ENCODE peak calls at places on chromosomes 4 and X, in four cellular contexts. N is A549, P is transverse colon, U is tibial nerve. Q is an unnamed sample.

GRCh38 chr4:47642985-47643745 is 158.1 kb downstream of the ATP10D start:
- DNase-seq in U (no peak), P (no peak), N (no peak), Q (no peak)

GRCh38 chr4:108247511-108248088 is 78.9 kb upstream of the LEF1 start:
- DNase-seq in P (no peak), N (no peak), U (no peak), Q (no peak)

GRCh38 chr4:128379860-128380259 is 92.2 kb upstream of the PGRMC2 start:
- DNase-seq in P (peak), N (peak), U (no peak), Q (no peak)

GRCh38 chrX:134603806-134604700 is 54.2 kb downstream of the PLAC1 start:
- DNase-seq in P (no peak), U (no peak), N (peak), Q (no peak)

GRCh38 chr4:149781150-149781549 is 34.5 kb downstream of the IQCM start:
- DNase-seq in U (no peak), N (peak), P (no peak), Q (no peak)

GRCh38 chr4:2255501-2256155 is 6.3 kb downstream of the MXD4 start:
- DNase-seq in N (no peak), P (peak), U (peak), Q (peak)

GRCh38 chrX:68945603-68946228 is 116.9 kb downstream of the EFNB1 start:
- DNase-seq in P (peak), N (peak), U (no peak), Q (no peak)

GRCh38 chrX:101595739-101596419 is 21.9 kb downstream of the ARMCX6 start:
- DNase-seq in U (no peak), N (peak), P (no peak), Q (no peak)

GRCh38 chr4:151962138-151962845 is 201.5 kb upstream of the GATB start:
- DNase-seq in N (no peak), P (no peak), U (no peak), Q (no peak)

GRCh38 chr4:79852305-79852730 is 220.7 kb downstream of the ANTXR2 start:
- DNase-seq in N (peak), U (no peak), P (peak), Q (no peak)
- TF ChIP-seq EP300 in N (no peak), U (no peak), P (no peak), Q (no peak)

DNA sequence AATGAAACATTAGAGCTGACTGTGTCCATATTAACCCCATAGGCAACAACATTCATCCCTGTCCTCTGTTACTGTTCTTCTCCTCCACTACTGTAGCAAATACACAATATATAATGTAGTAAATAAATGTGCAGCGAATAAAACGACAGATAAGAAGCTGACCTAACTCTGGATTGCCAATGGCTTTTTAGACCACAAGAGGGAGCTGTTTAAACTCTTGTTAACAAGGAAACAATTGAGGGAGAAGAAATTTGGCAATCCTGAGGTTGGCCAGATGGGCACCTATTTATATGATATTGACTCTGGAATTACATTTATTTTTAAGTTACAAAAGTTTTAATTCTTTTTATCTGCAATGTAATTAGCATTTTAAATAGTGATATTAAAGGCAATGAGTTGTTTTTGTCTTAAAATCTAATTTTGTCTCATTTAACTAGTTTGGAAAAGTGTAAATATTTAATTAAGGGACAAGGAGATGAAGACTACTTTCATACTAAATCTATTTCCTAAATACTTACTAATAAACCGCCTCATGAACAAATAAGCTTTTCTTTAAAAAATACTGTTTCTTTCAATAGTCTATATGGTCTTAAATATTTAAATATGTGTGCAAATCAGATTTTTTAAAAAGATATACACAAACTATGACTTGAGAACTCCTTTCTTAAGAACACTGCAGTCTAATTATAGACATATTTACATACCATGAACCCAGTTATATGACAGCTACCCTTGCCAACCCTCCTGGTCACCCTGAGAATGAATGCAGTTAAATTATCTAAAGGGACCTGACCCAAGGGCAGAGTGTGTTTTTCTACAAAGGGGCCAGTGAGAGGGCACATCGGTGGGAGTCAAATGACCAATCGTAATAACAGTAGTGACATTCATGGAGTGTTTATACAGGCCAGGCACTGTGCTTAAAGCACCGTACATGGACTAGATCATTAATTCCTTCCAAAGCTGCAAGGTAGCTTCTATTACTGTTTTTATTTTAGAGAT is 52.9 kb upstream of the HPF1 start:
- DNase-seq in U (no peak), N (peak), P (peak), Q (no peak)
- TF ChIP-seq EP300 in U (no peak), N (no peak), P (no peak), Q (no peak)

GRCh38 chrX:154720067-154720466 is 30.8 kb downstream of the GAB3 start:
- DNase-seq in N (no peak), P (no peak), U (no peak), Q (no peak)

GRCh38 chrX:154719132-154719675 is 31.7 kb downstream of the GAB3 start:
- DNase-seq in N (no peak), P (no peak), U (no peak), Q (no peak)

GRCh38 chrX:154717824-154718223 is 33.1 kb downstream of the GAB3 start:
- DNase-seq in N (no peak), P (peak), U (no peak), Q (no peak)

GRCh38 chrX:154721155-154721554 is 29.7 kb downstream of the GAB3 start:
- DNase-seq in U (no peak), P (no peak), N (no peak), Q (no peak)

GRCh38 chrX:154718607-154719006 is 32.3 kb downstream of the GAB3 start:
- DNase-seq in U (no peak), P (no peak), N (no peak), Q (no peak)
- TF ChIP-seq EP300 in U (no peak), P (no peak), N (no peak), Q (no peak)

DNA sequence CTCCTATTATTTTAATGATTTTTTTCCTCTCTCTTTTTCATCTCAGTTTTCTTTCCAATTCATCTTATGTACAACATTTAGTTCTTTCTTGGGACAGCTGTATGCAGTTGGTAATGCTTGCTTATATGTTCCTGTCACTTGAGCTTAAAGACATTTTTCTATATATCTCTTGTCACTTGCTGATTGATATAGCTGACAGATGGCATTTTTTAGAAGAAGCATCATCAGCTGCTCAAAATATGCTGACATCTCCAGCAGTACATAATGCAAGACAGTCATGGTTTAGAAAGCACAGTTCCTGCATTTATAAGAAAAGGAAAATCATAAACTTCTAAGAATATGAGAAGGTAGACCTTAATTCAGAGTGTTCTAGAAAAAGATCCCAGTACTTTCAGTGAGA is 56.5 kb downstream of the DCAF8L1 start:
- DNase-seq in N (no peak), P (no peak), U (no peak), Q (no peak)
- TF ChIP-seq EP300 in N (no peak), P (no peak), U (no peak), Q (no peak)

GRCh38 chr4:102299708-102300107 is 45.6 kb downstream of the SLC39A8 start:
- DNase-seq in P (no peak), U (no peak), N (peak), Q (no peak)
- TF ChIP-seq EP300 in P (no peak), U (no peak), N (no peak), Q (no peak)

GRCh38 chr4:73725499-73725898 is 14.9 kb upstream of the CXCL8 start:
- DNase-seq in P (no peak), U (no peak), N (no peak), Q (no peak)

GRCh38 chr4:73728091-73728741 is 12.2 kb upstream of the CXCL8 start:
- DNase-seq in N (no peak), U (no peak), P (no peak), Q (no peak)

GRCh38 chr4:73727685-73728084 is 12.7 kb upstream of the CXCL8 start:
- DNase-seq in P (no peak), U (no peak), N (no peak), Q (no peak)

GRCh38 chr4:73723945-73724344 is 16.4 kb upstream of the CXCL8 start:
- DNase-seq in P (no peak), U (no peak), N (no peak), Q (no peak)

GRCh38 chr4:73726000-73726399 is 14.4 kb upstream of the CXCL8 start:
- DNase-seq in U (no peak), N (peak), P (no peak), Q (no peak)
- TF ChIP-seq EP300 in U (peak), N (no peak), P (no peak), Q (no peak)